ENCODE peak calls at places on chromosomes 5 and 9, in five cellular contexts. One of them, this sample, is unnamed.

GRCh38 chr5:172906436-172906835 is 52.8 kb upstream of the RPL26L1 start:
- DNase-seq in GM13976: peak
- DNase-seq in adrenal gland: no peak
- DNase-seq in activated naive CD4-positive, alpha-beta T cell treated with anti-CD3 and anti-CD28 coated beads, Interleukin-2, amount 50 U/mL, for 16 hours: no peak
- DNase-seq in foreskin fibroblast: peak
- DNase-seq in this sample: no peak

GRCh38 chr9:13181652-13182051 is 97.8 kb downstream of the MPDZ start:
- DNase-seq in adrenal gland: no peak
- DNase-seq in GM13976: no peak
- DNase-seq in foreskin fibroblast: peak
- DNase-seq in activated naive CD4-positive, alpha-beta T cell treated with anti-CD3 and anti-CD28 coated beads, Interleukin-2, amount 50 U/mL, for 16 hours: no peak
- DNase-seq in this sample: no peak

GRCh38 chr5:163915481-163915961 is 410.1 kb downstream of the MAT2B start:
- DNase-seq in adrenal gland: peak
- DNase-seq in activated naive CD4-positive, alpha-beta T cell treated with anti-CD3 and anti-CD28 coated beads, Interleukin-2, amount 50 U/mL, for 16 hours: no peak
- DNase-seq in GM13976: peak
- DNase-seq in foreskin fibroblast: peak
- DNase-seq in this sample: no peak

GRCh38 chr9:117494401-117495130 is 79.7 kb upstream of the ASTN2 start:
- DNase-seq in activated naive CD4-positive, alpha-beta T cell treated with anti-CD3 and anti-CD28 coated beads, Interleukin-2, amount 50 U/mL, for 16 hours: no peak
- DNase-seq in GM13976: no peak
- DNase-seq in foreskin fibroblast: no peak
- DNase-seq in adrenal gland: no peak
- DNase-seq in this sample: no peak

GRCh38 chr5:65037845-65038815 is 269.4 kb downstream of the CWC27 start:
- DNase-seq in foreskin fibroblast: no peak
- DNase-seq in activated naive CD4-positive, alpha-beta T cell treated with anti-CD3 and anti-CD28 coated beads, Interleukin-2, amount 50 U/mL, for 16 hours: no peak
- DNase-seq in GM13976: no peak
- DNase-seq in adrenal gland: no peak
- DNase-seq in this sample: no peak

GRCh38 chr5:168992687-168993086 is 308.3 kb downstream of the SLIT3 start:
- DNase-seq in GM13976: no peak
- DNase-seq in foreskin fibroblast: no peak
- DNase-seq in adrenal gland: no peak
- DNase-seq in activated naive CD4-positive, alpha-beta T cell treated with anti-CD3 and anti-CD28 coated beads, Interleukin-2, amount 50 U/mL, for 16 hours: no peak
- DNase-seq in this sample: no peak

GRCh38 chr5:111308951-111309350 is 84.8 kb downstream of the CAMK4 start:
- DNase-seq in GM13976: no peak
- DNase-seq in foreskin fibroblast: no peak
- DNase-seq in adrenal gland: no peak
- DNase-seq in activated naive CD4-positive, alpha-beta T cell treated with anti-CD3 and anti-CD28 coated beads, Interleukin-2, amount 50 U/mL, for 16 hours: no peak
- DNase-seq in this sample: no peak

GRCh38 chr9:98172604-98173003 is 19.8 kb downstream of the CORO2A start:
- DNase-seq in foreskin fibroblast: peak
- DNase-seq in activated naive CD4-positive, alpha-beta T cell treated with anti-CD3 and anti-CD28 coated beads, Interleukin-2, amount 50 U/mL, for 16 hours: no peak
- DNase-seq in GM13976: no peak
- DNase-seq in adrenal gland: no peak
- DNase-seq in this sample: no peak

GRCh38 chr5:72848474-72849428 is 32.3 kb downstream of the TNPO1 start:
- DNase-seq in adrenal gland: peak
- DNase-seq in foreskin fibroblast: peak
- DNase-seq in activated naive CD4-positive, alpha-beta T cell treated with anti-CD3 and anti-CD28 coated beads, Interleukin-2, amount 50 U/mL, for 16 hours: peak
- DNase-seq in GM13976: peak
- DNase-seq in this sample: no peak

GRCh38 chr5:145130996-145131395 is 704.1 kb downstream of the PRELID2 start:
- DNase-seq in adrenal gland: no peak
- DNase-seq in GM13976: no peak
- DNase-seq in activated naive CD4-positive, alpha-beta T cell treated with anti-CD3 and anti-CD28 coated beads, Interleukin-2, amount 50 U/mL, for 16 hours: no peak
- DNase-seq in foreskin fibroblast: no peak
- DNase-seq in this sample: no peak

This sample was measured in AG09309.